ENCODE peak calls at places on chromosomes 13 and 19, in eight cellular contexts. F is activated CD4-positive, alpha-beta T cell treated with anti-CD3 and anti-CD28 coated beads for 48 hours; I is hepatic stellate cell; K is CD8-positive, alpha-beta T cell; O is MV-4-11; E is AG08396; A is NT2/D1; J is NCI-H1092. N is an unnamed sample.

GRCh38 chr19:41887711-41888382 is 4.9 kb downstream of the ARHGEF1 start:
- DNase-seq in J (no peak), O (no peak), E (no peak), K (peak; percentile 63), I (no peak), F (peak; percentile 91), A (peak; percentile 36), N (no peak)

GRCh38 chr13:26247608-26248007 is 6.3 kb upstream of the CDK8 start:
- DNase-seq in A (no peak), K (no peak), E (no peak), O (no peak), J (no peak), I (no peak), F (no peak), N (no peak)

GRCh38 chr19:50649433-50650391 is at the start of gene C19orf81:
- DNase-seq in I (no peak), K (no peak), J (no peak), E (no peak), F (no peak), A (peak; percentile 49), O (peak; percentile 57), N (no peak)

GRCh38 chr19:15869109-15869555 is 28.7 kb downstream of the CYP4F2 start:
- DNase-seq in F (peak; percentile 47), J (no peak), O (peak; percentile 100), I (peak; percentile 45), K (peak; percentile 7), A (peak; percentile 67), E (peak; percentile 63), N (no peak)

GRCh38 chr19:53916004-53916403 is 6.9 kb downstream of the CACNG7 start:
- DNase-seq in I (no peak), O (no peak), J (no peak), F (no peak), E (no peak), K (no peak), A (no peak), N (no peak)

GRCh38 chr19:29665826-29666633 is 769 bp downstream of the PLEKHF1 start:
- DNase-seq in A (no peak), J (no peak), F (peak; percentile 43), K (no peak), E (peak; percentile 71), I (peak; percentile 66), O (no peak), N (no peak)

GRCh38 chr13:34570954-34571353 is 371.1 kb upstream of the NBEA start:
- DNase-seq in I (no peak), E (no peak), K (no peak), F (no peak), A (no peak), J (no peak), O (no peak), N (no peak)

GRCh38 chr13:46235259-46235658 is 23.5 kb downstream of the LRRC63 start:
- DNase-seq in O (no peak), I (no peak), E (no peak), K (no peak), J (no peak), F (no peak), A (no peak), N (no peak)

GRCh38 chr19:41584260-41584810 is 8.4 kb downstream of the CEACAM21 start:
- DNase-seq in I (no peak), O (no peak), E (no peak), A (no peak), J (no peak), F (no peak), K (no peak), N (no peak)

GRCh38 chr19:31334101-31334848 is 15.0 kb downstream of the TSHZ3 start:
- DNase-seq in K (no peak), O (no peak), I (no peak), F (no peak), J (no peak), E (no peak), A (no peak), N (no peak)

GRCh38 chr13:30034448-30034795 is 184.0 kb upstream of the UBL3 start:
- DNase-seq in F (no peak), J (no peak), K (no peak), E (no peak), I (no peak), A (no peak), O (peak; percentile 40), N (no peak)

GRCh38 chr13:99564389-99564788 is 63.1 kb downstream of the TM9SF2 start:
- DNase-seq in E (no peak), K (no peak), J (no peak), O (no peak), I (no peak), A (no peak), F (no peak), N (no peak)

GRCh38 chr19:41144403-41144802 is 30.2 kb downstream of the CYP2F1 start:
- DNase-seq in E (peak; percentile 72), O (peak; percentile 83), F (peak; percentile 92), K (peak; percentile 79), A (peak; percentile 66), I (peak; percentile 55), J (peak; percentile 16), N (no peak)

GRCh38 chr19:18091217-18091608 is 4.5 kb upstream of the IL12RB1 start:
- DNase-seq in O (peak; percentile 78), A (no peak), I (no peak), F (peak; percentile 91), K (peak; percentile 54), E (no peak), J (no peak), N (no peak)

GRCh38 chr13:57627663-57628062 is 3.9 kb upstream of the PCDH17 start:
- DNase-seq in K (no peak), E (peak; percentile 11), O (peak; percentile 19), J (peak; percentile 13), A (no peak), I (no peak), F (no peak), N (no peak)

GRCh38 chr19:7395793-7396192 is 47.1 kb downstream of the ARHGEF18 start:
- DNase-seq in O (no peak), J (no peak), I (no peak), A (no peak), E (no peak), K (no peak), F (no peak), N (no peak)

GRCh38 chr19:53871448-53871847 is 3.8 kb downstream of the MYADM start:
- DNase-seq in I (no peak), K (no peak), E (peak; percentile 5), O (peak; percentile 86), F (no peak), J (no peak), A (no peak), N (no peak)

GRCh38 chr13:45873491-45874360 is 22.2 kb upstream of the SIAH3 start:
- DNase-seq in K (no peak), A (peak; percentile 43), J (no peak), O (no peak), F (no peak), E (no peak), I (no peak), N (no peak)

GRCh38 chr19:6126335-6126974 is 9.0 kb upstream of the ACSBG2 start:
- DNase-seq in O (peak; percentile 84), A (no peak), K (no peak), J (peak; percentile 21), E (peak; percentile 47), F (no peak), I (peak; percentile 47), N (no peak)

GRCh38 chr13:40755082-40755755 is 15.8 kb downstream of the MRPS31 start:
- DNase-seq in J (no peak), A (no peak), F (no peak), O (no peak), K (no peak), E (no peak), I (no peak), N (no peak)

GRCh38 chr13:46903748-46904147 is 6.9 kb upstream of the HTR2A start:
- DNase-seq in I (no peak), F (no peak), K (no peak), O (no peak), A (no peak), J (no peak), E (no peak), N (no peak)

GRCh38 chr19:768424-768823 is 17.5 kb downstream of the MISP start:
- DNase-seq in F (no peak), K (no peak), A (no peak), O (no peak), I (peak; percentile 89), E (peak; percentile 86), J (no peak), N (no peak)

GRCh38 chr19:5091576-5092215 is 122.8 kb downstream of the KDM4B start:
- DNase-seq in F (no peak), K (no peak), E (peak; percentile 35), I (no peak), J (no peak), O (no peak), A (no peak), N (no peak)

GRCh38 chr13:114071441-114071840 is 61.0 kb downstream of the RASA3 start:
- DNase-seq in I (no peak), J (no peak), O (no peak), A (peak; percentile 40), F (no peak), E (no peak), K (no peak), N (no peak)

GRCh38 chr13:53198017-53198416 is 169.4 kb downstream of the OLFM4 start:
- DNase-seq in O (no peak), I (no peak), K (no peak), E (no peak), F (no peak), A (no peak), J (no peak), N (no peak)

GRCh38 chr13:22648325-22648758 is 532.4 kb upstream of the SGCG start:
- DNase-seq in J (no peak), K (no peak), E (no peak), O (no peak), F (no peak), A (no peak), I (no peak), N (no peak)

GRCh38 chr19:1274081-1274851 is 1.1 kb upstream of the FAM174C start:
- DNase-seq in A (no peak), I (no peak), J (no peak), O (peak; percentile 54), E (no peak), K (no peak), F (no peak), N (no peak)

GRCh38 chr13:51318876-51319275 is 20.6 kb upstream of the SERPINE3 start:
- DNase-seq in A (no peak), I (no peak), F (no peak), E (no peak), O (no peak), K (no peak), J (no peak), N (no peak)

GRCh38 chr19:21256722-21257121 is 72.5 kb downstream of the ZNF708 start:
- DNase-seq in I (no peak), A (peak; percentile 68), K (no peak), O (peak; percentile 37), J (no peak), E (peak; percentile 13), F (no peak), N (no peak)

GRCh38 chr13:97726664-97727235 is 226.7 kb upstream of the IPO5 start:
- DNase-seq in K (no peak), A (no peak), O (peak; percentile 10), E (no peak), J (no peak), F (no peak), I (no peak), N (no peak)

GRCh38 chr13:100560498-100561215 is 27.9 kb downstream of the GGACT start:
- DNase-seq in E (no peak), F (no peak), O (no peak), J (no peak), A (no peak), I (no peak), K (no peak), N (no peak)

GRCh38 chr19:20479483-20479882 is 86.1 kb downstream of the ZNF737 start:
- DNase-seq in A (no peak), I (no peak), J (no peak), E (no peak), O (no peak), K (no peak), F (no peak), N (no peak)

GRCh38 chr13:45063261-45063870 is 56.9 kb upstream of the GTF2F2 start:
- DNase-seq in J (no peak), E (peak; percentile 12), O (no peak), A (no peak), F (no peak), K (no peak), I (no peak), N (no peak)

GRCh38 chr19:38079926-38080380 is 144.1 kb downstream of the DPF1 start:
- DNase-seq in E (peak; percentile 92), K (no peak), O (peak; percentile 89), J (peak; percentile 56), A (no peak), I (peak; percentile 97), F (no peak), N (no peak)

N was measured in mesothelial cell of epicardium.